ENCODE peak calls at places on chromosome 5, in six cellular contexts. One of them, this sample, is unnamed.

GRCh38 chr5:2864515-2864914 is 113.0 kb upstream of the IRX2 start:
- DNase-seq in neural crest cell: no peak
- DNase-seq in GM23248: no peak
- DNase-seq in activated CD8-positive, alpha-beta memory T cell treated with anti-CD3 and anti-CD28 coated beads for 48 hours: no peak
- DNase-seq in activated naive CD4-positive, alpha-beta T cell: no peak
- DNase-seq in NCI-H748 treated with DMSO at 0.1 percent for 48 hours: no peak
- DNase-seq in this sample: no peak

GRCh38 chr5:111973946-111974345 is 217.0 kb upstream of the NREP start:
- DNase-seq in activated CD8-positive, alpha-beta memory T cell treated with anti-CD3 and anti-CD28 coated beads for 48 hours: no peak
- DNase-seq in neural crest cell: no peak
- DNase-seq in NCI-H748 treated with DMSO at 0.1 percent for 48 hours: no peak
- DNase-seq in GM23248: no peak
- DNase-seq in activated naive CD4-positive, alpha-beta T cell: no peak
- DNase-seq in this sample: peak

GRCh38 chr5:126881821-126882220 is 104.9 kb downstream of the LMNB1 start:
- DNase-seq in NCI-H748 treated with DMSO at 0.1 percent for 48 hours: no peak
- DNase-seq in neural crest cell: no peak
- DNase-seq in activated naive CD4-positive, alpha-beta T cell: no peak
- DNase-seq in activated CD8-positive, alpha-beta memory T cell treated with anti-CD3 and anti-CD28 coated beads for 48 hours: no peak
- DNase-seq in GM23248: no peak
- DNase-seq in this sample: no peak

GRCh38 chr5:54443264-54443663 is 12.2 kb upstream of the HSPB3 start:
- DNase-seq in GM23248: peak
- DNase-seq in neural crest cell: peak
- DNase-seq in activated naive CD4-positive, alpha-beta T cell: no peak
- DNase-seq in activated CD8-positive, alpha-beta memory T cell treated with anti-CD3 and anti-CD28 coated beads for 48 hours: no peak
- DNase-seq in NCI-H748 treated with DMSO at 0.1 percent for 48 hours: peak
- DNase-seq in this sample: peak

GRCh38 chr5:56003179-56003578 is 8.4 kb upstream of the IL6ST start:
- DNase-seq in activated CD8-positive, alpha-beta memory T cell treated with anti-CD3 and anti-CD28 coated beads for 48 hours: no peak
- DNase-seq in NCI-H748 treated with DMSO at 0.1 percent for 48 hours: no peak
- DNase-seq in GM23248: peak
- DNase-seq in neural crest cell: no peak
- DNase-seq in activated naive CD4-positive, alpha-beta T cell: no peak
- DNase-seq in this sample: peak

GRCh38 chr5:160685695-160686094 is 166.3 kb downstream of the ATP10B start:
- DNase-seq in GM23248: no peak
- DNase-seq in neural crest cell: no peak
- DNase-seq in activated naive CD4-positive, alpha-beta T cell: no peak
- DNase-seq in NCI-H748 treated with DMSO at 0.1 percent for 48 hours: peak
- DNase-seq in activated CD8-positive, alpha-beta memory T cell treated with anti-CD3 and anti-CD28 coated beads for 48 hours: no peak
- DNase-seq in this sample: no peak

GRCh38 chr5:58016892-58017291 is 443.0 kb downstream of the PLK2 start:
- DNase-seq in neural crest cell: no peak
- DNase-seq in GM23248: no peak
- DNase-seq in activated CD8-positive, alpha-beta memory T cell treated with anti-CD3 and anti-CD28 coated beads for 48 hours: no peak
- DNase-seq in NCI-H748 treated with DMSO at 0.1 percent for 48 hours: no peak
- DNase-seq in activated naive CD4-positive, alpha-beta T cell: no peak
- DNase-seq in this sample: no peak

GRCh38 chr5:142376001-142376400 is 51.2 kb upstream of the SPRY4 start:
- DNase-seq in activated CD8-positive, alpha-beta memory T cell treated with anti-CD3 and anti-CD28 coated beads for 48 hours: no peak
- DNase-seq in NCI-H748 treated with DMSO at 0.1 percent for 48 hours: no peak
- DNase-seq in GM23248: no peak
- DNase-seq in neural crest cell: no peak
- DNase-seq in activated naive CD4-positive, alpha-beta T cell: no peak
- DNase-seq in this sample: no peak

GRCh38 chr5:98775962-98776687 is 2.7 kb downstream of the RGMB start:
- DNase-seq in NCI-H748 treated with DMSO at 0.1 percent for 48 hours: no peak
- DNase-seq in activated naive CD4-positive, alpha-beta T cell: no peak
- DNase-seq in activated CD8-positive, alpha-beta memory T cell treated with anti-CD3 and anti-CD28 coated beads for 48 hours: no peak
- DNase-seq in neural crest cell: no peak
- DNase-seq in GM23248: peak
- DNase-seq in this sample: peak

GRCh38 chr5:126676195-126676624 is 75.5 kb downstream of the PHAX start:
- DNase-seq in activated CD8-positive, alpha-beta memory T cell treated with anti-CD3 and anti-CD28 coated beads for 48 hours: no peak
- DNase-seq in NCI-H748 treated with DMSO at 0.1 percent for 48 hours: peak
- DNase-seq in activated naive CD4-positive, alpha-beta T cell: peak
- DNase-seq in neural crest cell: peak
- DNase-seq in GM23248: peak
- DNase-seq in this sample: peak

This sample was measured in choroid plexus epithelial cell.